ENCODE peak calls at places on chromosome 1, in four cellular contexts. T is HepG2, B is mesenchymal stem cell, O is cardiac muscle cell. A is an unnamed sample. For H3K4me1, the result is how much of the 10 kb centered on the place peaks cover.

GRCh38 chr1:2948751-2949680 is 72.3 kb upstream of the ACTRT2 start:
- DNase-seq in T (no peak), B (no peak), O (no peak), A (no peak)

GRCh38 chr1:51829058-51829457 is 49.5 kb downstream of the NRDC start:
- DNase-seq in T (no peak), B (no peak), O (no peak), A (no peak)

GRCh38 chr1:192610114-192610958 is 25.6 kb upstream of the RGS13 start:
- DNase-seq in T (no peak), B (peak), O (no peak), A (no peak)

GRCh38 chr1:55869050-55869449 is 653.9 kb upstream of the USP24 start:
- DNase-seq in T (no peak), B (no peak), O (peak), A (no peak)

GRCh38 chr1:202170726-202171125 is 10.3 kb upstream of the PTPN7 start:
- DNase-seq in T (no peak), B (no peak), O (no peak), A (no peak)

GRCh38 chr1:106249810-106250209 is 806.7 kb upstream of the PRMT6 start:
- DNase-seq in T (no peak), B (no peak), O (no peak), A (no peak)

GRCh38 chr1:111733183-111733995 is 5.8 kb downstream of the INKA2 start:
- DNase-seq in T (peak), B (peak), O (no peak), A (peak)

GRCh38 chr1:186985889-186986491 is 157.2 kb downstream of the PLA2G4A start:
- DNase-seq in T (peak), B (peak), O (peak), A (no peak)

GRCh38 chr1:15696956-15697521 is 12.9 kb downstream of the PLEKHM2 start:
- DNase-seq in T (no peak), B (no peak), O (no peak), A (no peak)

GRCh38 chr1:2145946-2146835 is 48.4 kb downstream of the FAAP20 start:
- DNase-seq in T (no peak), B (no peak), O (no peak), A (no peak)

GRCh38 chr1:6321205-6321604 is 60.3 kb upstream of the GPR153 start:
- DNase-seq in T (no peak), B (no peak), O (no peak), A (no peak)

GRCh38 chr1:215710340-215710971 is 143.4 kb downstream of the KCTD3 start:
- DNase-seq in T (peak), B (peak), O (peak), A (peak)

GRCh38 chr1:1945782-1946393 is 26.8 kb upstream of the TMEM52 start:
- DNase-seq in T (no peak), B (no peak), O (no peak), A (no peak)

GRCh38 chr1:200875416-200875815 is 2.6 kb downstream of the GPR25 start:
- DNase-seq in T (no peak), B (no peak), O (no peak), A (no peak)

GRCh38 chr1:167207940-167208623 is 12.6 kb upstream of the POU2F1 start:
- DNase-seq in T (no peak), B (no peak), O (no peak), A (no peak)

GRCh38 chr1:84366786-84367185 is 31.5 kb upstream of the DNASE2B start:
- DNase-seq in T (no peak), B (no peak), O (no peak), A (no peak)

GRCh38 chr1:108703939-108704338 is 8.8 kb upstream of the FNDC7 start:
- DNase-seq in T (no peak), B (no peak), O (no peak), A (no peak)

GRCh38 chr1:244664353-244664752 is 11.4 kb downstream of the DESI2 start:
- DNase-seq in T (no peak), B (no peak), O (no peak), A (no peak)

GRCh38 chr1:30907390-30907640 is 1.2 kb downstream of the SDC3 start:
- DNase-seq in T (no peak), B (no peak), O (no peak), A (no peak)

GRCh38 chr1:53826367-53826766 is 11.7 kb downstream of the NDC1 start:
- DNase-seq in T (no peak), B (peak), O (no peak), A (no peak)

GRCh38 chr1:6116137-6116536 is 64.0 kb downstream of the CHD5 start:
- DNase-seq in T (no peak), B (peak), O (no peak), A (no peak)

GRCh38 chr1:112251766-112252506 is 144.1 kb upstream of the CTTNBP2NL start:
- DNase-seq in T (no peak), B (peak), O (no peak), A (no peak)

GRCh38 chr1:110355321-110355720 is 16.1 kb downstream of the RBM15 start:
- DNase-seq in T (no peak), B (no peak), O (no peak), A (no peak)

GRCh38 chr1:240314845-240315746 is 223.4 kb downstream of the FMN2 start:
- DNase-seq in T (no peak), B (no peak), O (no peak), A (no peak)

GRCh38 chr1:108541856-108542255 is 18.0 kb upstream of the EEIG2 start:
- DNase-seq in T (no peak), B (no peak), O (no peak), A (no peak)

GRCh38 chr1:33517596-33518250 is 45.3 kb downstream of the ZSCAN20 start:
- DNase-seq in T (no peak), B (peak), O (no peak), A (no peak)

GRCh38 chr1:81654147-81654546 is 146.6 kb upstream of the ADGRL2 start:
- DNase-seq in T (no peak), B (no peak), O (no peak), A (no peak)

GRCh38 chr1:26731233-26731902 is 35.6 kb downstream of the ARID1A start:
- DNase-seq in T (no peak), B (no peak), O (no peak), A (no peak)

GRCh38 chr1:26728645-26729044 is 32.8 kb downstream of the ARID1A start:
- DNase-seq in T (no peak), B (no peak), O (no peak), A (no peak)

GRCh38 chr1:26733392-26733791 is 37.6 kb downstream of the ARID1A start:
- DNase-seq in T (no peak), B (no peak), O (no peak), A (no peak)

GRCh38 chr1:26729633-26730032 is 33.8 kb downstream of the ARID1A start:
- DNase-seq in T (no peak), B (no peak), O (no peak), A (no peak)

DNA sequence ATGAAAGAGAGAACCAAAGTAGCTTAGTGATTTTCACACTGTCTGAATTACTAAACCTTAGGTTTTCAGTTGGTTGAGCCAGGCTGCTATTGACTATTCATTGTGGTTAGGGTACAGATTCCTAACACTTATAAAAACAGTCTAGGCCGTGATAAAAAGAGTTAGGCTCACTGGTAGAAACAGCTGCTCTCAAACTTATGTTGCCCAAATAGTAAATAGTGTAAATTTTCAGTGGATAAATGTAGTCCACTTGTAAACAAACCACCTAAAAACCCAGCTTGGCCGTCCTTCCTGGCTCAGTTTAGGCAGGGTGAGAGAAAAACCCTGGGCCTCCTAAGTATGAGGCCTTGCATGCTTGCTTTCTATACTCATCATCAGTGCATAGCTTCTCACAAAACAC is 34.9 kb downstream of the ARID1A start:
- DNase-seq in T (no peak), B (peak), O (no peak), A (no peak)
- H3K4me1 ChIP-seq in T (under half), B (under half), O (under half), A (under half)

DNA sequence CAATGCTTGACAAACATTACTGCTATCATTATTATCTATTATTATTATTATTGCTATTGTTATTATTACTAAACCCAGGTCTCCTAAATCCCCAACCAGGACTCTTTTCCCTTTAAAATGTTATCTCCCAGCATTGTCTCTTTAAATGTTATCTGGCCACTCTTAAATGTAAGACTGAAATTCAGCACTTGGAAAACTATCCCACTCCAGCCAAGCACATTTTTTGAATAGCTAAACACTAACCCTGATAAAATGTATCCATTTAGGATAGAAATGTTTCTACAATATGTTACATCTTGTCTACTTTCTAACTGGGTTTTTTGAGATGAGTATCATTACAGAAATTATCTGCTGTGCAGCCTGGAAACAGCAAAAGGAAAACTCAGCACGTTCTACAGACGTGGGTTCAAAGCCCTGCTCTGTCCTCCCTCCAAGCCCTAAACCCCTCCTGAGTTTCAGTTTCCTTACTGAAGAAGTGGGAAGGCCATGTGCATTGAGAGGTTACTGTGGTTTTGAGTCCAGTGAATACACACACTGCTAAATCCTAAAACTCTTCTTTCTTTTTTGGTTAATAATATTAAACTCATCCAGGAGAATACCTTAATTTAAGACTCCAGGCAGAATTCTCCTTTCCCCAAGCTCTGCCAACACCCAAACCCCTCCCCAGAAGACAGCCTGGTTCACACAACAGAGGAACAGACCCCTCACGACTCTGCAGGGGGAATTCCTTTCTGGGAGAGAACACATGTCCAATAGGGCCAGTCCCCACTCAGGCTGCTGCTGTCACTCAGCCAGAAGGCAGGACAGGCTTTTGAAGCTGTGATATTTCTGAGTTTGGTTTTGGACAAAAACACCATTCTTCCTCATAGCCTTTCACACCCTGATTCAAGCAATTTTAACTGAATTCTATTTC is 41.9 kb downstream of the HIVEP3 start:
- DNase-seq in T (no peak), B (peak), O (peak), A (no peak)
- H3K4me1 ChIP-seq in T (under half), B (under half), O (under half), A (under half)

DNA sequence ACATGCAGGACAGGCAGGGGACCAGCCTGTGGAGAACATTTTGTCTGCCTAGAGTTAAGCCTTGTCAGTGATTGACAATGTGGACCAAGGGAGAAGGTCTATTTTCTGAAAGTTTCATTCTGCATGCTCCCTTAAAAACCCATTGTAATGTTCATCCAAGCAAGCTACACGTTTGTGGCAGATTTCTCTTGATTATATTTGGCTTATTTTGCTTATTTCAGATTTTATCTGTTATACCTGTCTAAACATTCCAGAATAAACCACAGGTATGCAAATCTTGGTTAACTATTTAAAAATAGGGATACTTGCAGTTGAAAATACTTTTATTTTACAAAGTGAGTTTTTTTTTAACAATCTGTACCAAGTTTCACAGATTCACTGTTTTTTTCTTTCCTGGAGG is 78.2 kb upstream of the F3 start:
- DNase-seq in T (no peak), B (no peak), O (no peak), A (no peak)
- H3K4me1 ChIP-seq in T (under half), B (under half), O (under half), A (under half)

DNA sequence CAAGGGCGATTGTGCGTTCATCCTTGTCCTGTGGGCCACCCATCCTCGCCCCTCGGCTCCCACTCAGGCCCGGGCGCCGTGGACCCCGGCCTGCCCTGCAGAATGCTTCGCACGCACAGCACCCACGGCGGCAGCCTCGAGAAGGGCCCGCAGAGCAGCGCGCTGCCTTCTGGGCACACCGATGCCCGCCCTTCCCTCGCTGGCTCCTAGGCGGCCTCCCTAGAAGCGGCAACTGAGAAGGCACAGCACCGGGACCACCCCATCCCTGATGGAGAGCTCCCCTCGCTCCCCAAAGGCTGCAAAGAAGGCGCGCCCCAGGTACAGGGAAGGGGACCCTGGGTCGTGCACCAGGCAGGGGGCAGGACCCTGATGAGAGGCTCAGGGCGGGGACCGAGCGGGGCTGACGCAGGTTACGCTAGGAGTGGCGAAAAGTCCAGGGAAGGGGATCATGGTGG is 974 bp downstream of the CAPZB start:
- DNase-seq in T (no peak), B (no peak), O (no peak), A (no peak)
- H3K4me1 ChIP-seq in T (half or more), B (under half), O (under half), A (under half)

DNA sequence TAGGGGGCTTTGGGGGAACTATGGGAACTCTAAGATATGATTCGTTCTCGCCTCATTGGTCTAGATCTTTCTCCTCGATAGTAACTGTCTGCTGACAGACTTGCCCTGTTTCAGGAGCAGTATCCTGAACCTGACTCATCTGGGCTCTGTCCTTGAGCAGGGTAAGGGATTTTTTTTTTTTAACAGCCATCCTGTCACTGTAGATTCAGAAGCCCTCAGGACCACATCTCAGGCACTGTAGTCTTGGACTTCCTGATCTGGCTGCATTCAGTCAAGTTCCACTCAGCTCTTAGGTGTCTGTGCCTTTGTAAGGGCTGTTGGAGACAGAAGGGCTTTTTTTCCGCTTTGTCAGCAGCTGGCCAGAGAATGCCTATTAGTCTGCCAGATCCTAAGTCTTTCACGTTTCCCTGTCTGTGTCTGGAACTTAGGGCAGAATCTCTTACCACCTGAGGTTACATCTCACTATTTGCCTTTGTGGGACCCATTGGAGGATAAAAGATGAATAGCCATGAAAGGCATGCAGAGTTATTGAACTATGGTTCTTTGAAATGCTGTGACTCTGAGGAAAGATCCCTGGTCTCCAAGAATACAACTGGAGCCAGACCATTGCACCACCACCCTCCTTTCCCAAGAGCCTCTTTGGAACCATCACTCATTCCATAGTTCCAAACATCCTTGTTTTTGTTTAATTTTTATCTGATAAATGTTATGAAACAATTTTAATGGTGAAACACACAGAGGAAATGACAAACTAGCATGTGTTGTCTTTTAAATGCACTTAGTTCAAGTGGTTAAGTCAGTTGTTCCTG is 49.7 kb upstream of the MACF1 start:
- DNase-seq in T (peak), B (peak), O (peak), A (no peak)
- H3K4me1 ChIP-seq in T (half or more), B (under half), O (half or more), A (under half)

GRCh38 chr1:204475651-204476432 is 18.8 kb downstream of the PIK3C2B start:
- DNase-seq in T (no peak), B (no peak), O (peak), A (no peak)
- H3K4me1 ChIP-seq in T (under half), B (under half), O (under half), A (under half)

GRCh38 chr1:23558140-23558871 is 995 bp downstream of the ID3 start:
- DNase-seq in T (peak), B (peak), O (peak), A (peak)

GRCh38 chr1:23555225-23555801 is 4.0 kb downstream of the ID3 start:
- DNase-seq in T (no peak), B (peak), O (peak), A (peak)

GRCh38 chr1:23555949-23556640 is 3.2 kb downstream of the ID3 start:
- DNase-seq in T (peak), B (peak), O (peak), A (peak)

GRCh38 chr1:23557471-23558124 is 1.7 kb downstream of the ID3 start:
- DNase-seq in T (no peak), B (no peak), O (no peak), A (peak)

DNA sequence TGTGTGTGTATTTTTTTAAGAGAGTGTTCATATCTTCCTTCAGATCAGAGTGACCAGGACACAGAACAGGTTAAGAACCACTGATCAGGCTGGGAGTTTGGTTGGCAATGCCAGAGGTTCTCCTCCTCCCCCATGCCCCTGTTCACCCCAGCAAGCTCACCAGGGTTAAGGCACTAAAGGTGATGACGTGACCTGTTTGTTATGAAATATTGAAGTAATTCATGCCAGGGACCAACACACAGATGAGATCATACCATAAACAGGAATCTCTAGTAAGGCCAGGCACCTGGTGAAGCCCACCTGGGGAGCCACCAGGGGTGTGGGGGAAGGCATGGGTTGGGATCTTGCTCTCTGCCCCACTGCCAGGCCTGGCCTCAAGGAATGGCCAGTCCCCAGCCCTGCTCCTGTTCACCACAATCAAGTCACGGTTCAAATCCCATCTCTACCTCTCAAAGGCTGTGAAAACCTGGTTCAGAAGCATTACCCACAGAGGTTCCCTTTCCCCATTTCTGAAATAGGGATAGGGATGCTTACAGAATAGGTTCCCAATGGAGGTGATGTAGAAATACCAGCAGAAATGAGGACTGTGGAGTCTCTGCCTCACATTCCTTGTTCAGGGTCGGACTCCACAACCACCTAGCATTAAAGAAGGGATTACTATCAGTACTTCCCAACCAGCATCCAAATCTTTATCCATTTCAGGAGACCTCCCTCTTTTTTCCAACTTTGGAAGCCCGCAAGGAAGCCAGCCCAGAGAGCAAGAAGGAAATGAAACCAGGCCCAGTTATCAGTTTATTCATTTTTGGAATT is 2.4 kb downstream of the ID3 start:
- DNase-seq in T (peak), B (peak), O (peak), A (no peak)
- H3K4me1 ChIP-seq in T (half or more), B (under half), O (half or more), A (under half)

GRCh38 chr1:25556791-25557476 is 13.5 kb downstream of the LDLRAP1 start:
- DNase-seq in T (no peak), B (no peak), O (no peak), A (peak)
- H3K4me1 ChIP-seq in T (under half), B (under half), O (under half), A (under half)